ENCODE peak calls at places on chromosomes 12 and 14, in four cellular contexts. Q is stomach; L is SJSA1; N is CD8-positive, alpha-beta T cell. H is an unnamed sample. For H3K9me3 and H3K27me3, the result is how much of the 10 kb centered on the place peaks cover.

GRCh38 chr14:69711471-69712216 is 55.3 kb upstream of the SRSF5 start:
- DNase-seq in Q (no peak), N (no peak), L (no peak), H (no peak)

GRCh38 chr14:68937790-68938514 is 41.1 kb downstream of the ACTN1 start:
- DNase-seq in Q (peak), N (no peak), L (no peak), H (peak)

GRCh38 chr12:19850341-19851065 is 411.2 kb downstream of the AEBP2 start:
- DNase-seq in N (no peak), Q (no peak), L (no peak), H (no peak)

GRCh38 chr14:82855912-82856381 is 1322.3 kb upstream of the SEL1L start:
- DNase-seq in N (no peak), L (no peak), Q (no peak), H (no peak)

GRCh38 chr12:124077730-124078129 is 104.7 kb downstream of the ZNF664 start:
- DNase-seq in L (no peak), Q (no peak), N (no peak), H (no peak)

GRCh38 chr12:100229036-100229635 is 28.5 kb downstream of the ACTR6 start:
- DNase-seq in N (no peak), Q (no peak), L (no peak), H (no peak)

GRCh38 chr12:72570601-72571000 is 298.4 kb downstream of the TRHDE start:
- DNase-seq in Q (no peak), N (no peak), L (no peak), H (no peak)

GRCh38 chr12:22656376-22656775 is 31.4 kb downstream of the ETNK1 start:
- DNase-seq in Q (no peak), L (no peak), N (no peak), H (no peak)

GRCh38 chr12:613996-614726 is 49.1 kb downstream of the NINJ2 start:
- DNase-seq in Q (peak), N (peak), L (no peak), H (no peak)

GRCh38 chr14:80536456-80536855 is 325.2 kb upstream of the DIO2 start:
- DNase-seq in N (no peak), L (no peak), Q (no peak), H (no peak)

GRCh38 chr12:132147423-132148367 is 3.4 kb downstream of the NOC4L start:
- DNase-seq in N (no peak), Q (no peak), L (no peak), H (no peak)

GRCh38 chr12:131511391-131511802 is 199.5 kb upstream of the SFSWAP start:
- DNase-seq in N (peak), L (no peak), Q (no peak), H (no peak)

GRCh38 chr14:103128631-103129300 is 5.5 kb downstream of the TNFAIP2 start:
- DNase-seq in Q (peak), N (no peak), L (no peak), H (no peak)

GRCh38 chr12:92362785-92363184 is 217.1 kb upstream of the BTG1 start:
- DNase-seq in L (no peak), Q (no peak), N (no peak), H (no peak)

GRCh38 chr12:112741106-112741505 is 50.4 kb upstream of the RPH3A start:
- DNase-seq in L (no peak), N (no peak), Q (no peak), H (no peak)

GRCh38 chr14:99391671-99392070 is 89.0 kb downstream of the SETD3 start:
- DNase-seq in N (no peak), L (no peak), Q (no peak), H (no peak)

GRCh38 chr12:116813271-116814041 is 67.8 kb downstream of the HRK start:
- DNase-seq in Q (no peak), N (no peak), L (no peak), H (no peak)

GRCh38 chr12:51845451-51845850 is 3.1 kb downstream of the FIGNL2 start:
- DNase-seq in Q (no peak), L (no peak), N (no peak), H (no peak)

GRCh38 chr12:82216475-82216874 is 141.7 kb downstream of the CCDC59 start:
- DNase-seq in L (no peak), N (no peak), Q (no peak), H (no peak)

GRCh38 chr12:4118017-4118510 is 155.5 kb upstream of the CCND2 start:
- DNase-seq in Q (no peak), L (peak), N (no peak), H (peak)

GRCh38 chr14:68392393-68393085 is 400.3 kb downstream of the ZFP36L1 start:
- DNase-seq in N (no peak), L (no peak), Q (peak), H (peak)

GRCh38 chr14:90695997-90696681 is 120.1 kb downstream of the TTC7B start:
- DNase-seq in L (no peak), N (no peak), Q (no peak), H (no peak)

GRCh38 chr12:42145552-42146215 is 1.0 kb upstream of the GXYLT1 start:
- DNase-seq in Q (no peak), N (no peak), L (no peak), H (peak)

GRCh38 chr12:131097247-131098177 is 143.8 kb downstream of the ADGRD1 start:
- DNase-seq in Q (no peak), N (no peak), L (no peak), H (no peak)

GRCh38 chr12:89709994-89710872 is 1.6 kb upstream of the ATP2B1 start:
- DNase-seq in L (no peak), N (no peak), Q (peak), H (peak)

GRCh38 chr12:26798013-26798412 is 35.0 kb downstream of the ITPR2 start:
- DNase-seq in L (no peak), Q (no peak), N (no peak), H (no peak)

GRCh38 chr12:46553266-46553665 is 180.7 kb upstream of the SLC38A2 start:
- DNase-seq in Q (no peak), L (peak), N (no peak), H (no peak)
- H3K27ac ChIP-seq in Q (no peak), L (peak), N (no peak), H (no peak)

DNA sequence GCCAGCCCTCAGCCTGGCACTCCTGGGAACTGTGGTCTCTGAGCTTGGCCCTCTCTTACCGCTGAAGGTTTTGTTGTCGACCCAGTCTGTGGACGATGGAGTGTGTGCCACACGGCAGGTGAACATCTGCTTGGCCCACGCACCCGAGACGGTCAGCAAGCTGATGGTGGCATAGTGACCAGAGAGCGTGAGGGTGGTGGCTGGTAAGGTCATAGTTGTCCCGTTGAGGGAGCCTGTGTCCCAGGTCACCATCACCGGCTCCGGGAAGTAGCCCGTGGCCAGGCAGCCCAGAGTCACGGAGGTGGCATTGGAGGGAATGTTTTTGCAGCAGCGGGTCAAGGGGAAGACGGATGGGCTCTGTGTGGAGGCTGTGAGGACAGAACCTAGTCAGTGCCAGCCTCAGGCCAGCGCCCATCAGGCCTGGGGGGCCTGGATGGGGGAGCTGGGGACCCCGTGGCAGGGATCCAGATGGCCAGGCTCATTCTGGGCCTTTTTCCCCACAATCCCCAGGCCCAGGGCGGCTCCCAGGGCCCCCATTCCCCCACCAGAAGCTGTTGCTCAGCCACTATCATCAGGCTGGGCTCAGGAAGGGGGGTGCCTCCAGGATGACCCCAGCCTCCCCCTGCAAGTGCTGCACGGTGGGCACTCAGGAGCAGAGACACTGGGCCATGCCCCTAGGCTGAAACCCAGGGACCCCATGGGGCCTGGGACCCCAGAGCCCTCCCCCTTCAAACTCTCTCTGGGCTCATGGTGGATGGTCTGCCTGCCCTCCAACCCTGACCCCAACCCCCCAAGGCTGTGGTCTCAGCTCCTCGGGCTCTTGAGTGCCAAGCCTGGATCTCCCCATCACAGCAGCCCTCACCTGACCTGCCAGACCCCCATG is 75.2 kb downstream of the TMEM121 start:
- DNase-seq in N (no peak), L (no peak), Q (no peak), H (no peak)
- H3K9me3 ChIP-seq in N (under half), L (under half), Q (under half), H (under half)

DNA sequence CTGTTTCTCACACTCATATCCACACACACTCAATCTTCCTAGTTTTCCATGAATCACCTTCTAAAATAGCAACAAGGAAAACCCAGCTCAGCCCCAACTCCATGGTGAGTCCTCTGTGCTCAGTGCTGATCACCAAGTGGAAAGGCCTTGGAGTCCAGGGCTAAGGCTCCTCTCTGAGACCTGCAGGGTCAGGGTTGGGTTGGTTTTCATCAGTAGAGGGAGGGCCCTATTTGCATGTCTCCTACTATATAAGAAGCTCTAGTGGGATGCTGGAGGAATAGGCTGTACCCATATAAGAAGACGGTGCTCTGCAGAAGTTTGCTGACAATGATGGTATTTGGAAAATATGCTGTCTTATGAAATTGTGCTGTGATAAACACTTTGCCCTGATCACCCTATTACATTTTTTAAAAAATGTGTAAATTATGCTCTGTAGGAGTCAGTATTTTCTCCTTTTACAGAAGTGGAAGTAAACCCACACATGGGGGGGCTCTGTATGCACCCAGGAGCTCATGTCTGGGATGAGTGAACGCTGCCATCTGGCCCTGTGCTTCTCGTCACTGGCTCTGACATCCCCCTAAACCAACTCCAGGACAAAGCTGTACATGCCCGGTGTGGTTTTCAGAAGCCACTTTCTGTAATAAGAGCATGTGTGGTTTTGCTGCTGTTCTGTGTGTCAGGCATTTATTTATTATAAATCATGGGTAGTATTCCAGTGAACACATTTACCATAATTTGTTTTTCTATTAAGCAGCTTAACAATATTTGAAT is 536.3 kb downstream of the TMEM121 start:
- DNase-seq in L (no peak), Q (no peak), N (no peak), H (no peak)
- H3K27me3 ChIP-seq in L (under half), Q (under half), N (under half), H (under half)

DNA sequence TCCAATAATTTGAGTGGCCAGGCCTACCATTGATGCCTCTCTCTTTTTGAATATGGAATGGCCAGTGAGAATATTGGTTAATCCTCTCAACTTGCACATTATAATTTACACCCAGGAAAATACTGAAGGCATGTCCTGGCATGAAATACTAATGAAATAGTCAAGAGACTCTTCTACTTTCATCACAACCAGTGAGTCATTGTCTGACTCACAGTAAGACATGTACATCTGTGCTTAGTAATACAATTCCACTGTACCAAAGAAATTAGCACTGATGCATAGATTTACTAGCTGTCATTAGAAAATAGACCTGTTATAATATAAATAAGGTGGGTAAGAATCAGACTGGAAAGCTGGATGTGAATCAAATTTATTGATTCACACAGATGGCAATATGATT is 31.6 kb downstream of the KCNC2 start:
- DNase-seq in L (peak), Q (no peak), N (no peak), H (no peak)
- H3K27ac ChIP-seq in L (no peak), Q (no peak), N (no peak), H (no peak)

DNA sequence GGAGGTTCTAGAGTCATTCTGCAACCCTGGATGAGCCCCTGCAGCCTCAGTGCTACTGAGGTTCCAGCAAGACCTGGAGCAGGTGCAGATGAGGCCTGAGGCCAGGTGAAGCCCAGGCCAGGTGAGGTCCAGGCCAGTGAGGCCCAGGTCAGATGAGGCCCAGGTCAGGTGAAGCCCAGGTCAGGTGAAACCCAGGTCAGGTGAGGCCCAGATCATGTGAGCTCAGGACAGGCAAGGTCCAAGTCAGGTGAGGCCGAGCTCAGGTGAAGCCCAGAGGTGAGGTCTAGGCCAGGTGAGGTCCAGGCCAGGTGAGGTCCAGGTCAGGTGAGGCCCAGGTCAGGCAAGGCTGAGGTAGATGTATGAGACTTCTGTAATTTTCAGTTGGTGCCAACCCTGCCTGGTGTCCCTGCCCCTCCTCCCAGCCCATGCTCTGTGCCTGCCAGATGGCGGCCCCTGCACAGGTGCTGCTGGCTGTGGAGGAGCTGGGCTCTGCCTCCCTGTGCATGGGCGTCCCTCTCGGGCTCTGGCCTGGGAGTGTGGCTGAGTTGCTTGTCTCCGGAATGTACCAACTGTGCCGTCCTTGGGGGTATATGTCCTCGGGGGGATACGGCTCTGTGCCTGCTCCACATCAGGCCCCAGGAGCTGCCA is 388.5 kb downstream of the TMEM121 start:
- DNase-seq in L (no peak), Q (no peak), N (no peak), H (no peak)
- H3K9me3 ChIP-seq in L (under half), Q (under half), N (under half), H (under half)

GRCh38 chr12:57579011-57579410 is 12.0 kb upstream of the PIP4K2C start:
- DNase-seq in N (no peak), L (peak), Q (no peak), H (no peak)
- H3K27me3 ChIP-seq in N (under half), L (under half), Q (under half), H (under half)

GRCh38 chr14:52060080-52060479 is 8.8 kb downstream of the NID2 start:
- DNase-seq in N (no peak), Q (no peak), L (no peak), H (no peak)

GRCh38 chr14:52061380-52061779 is 7.5 kb downstream of the NID2 start:
- DNase-seq in Q (no peak), L (no peak), N (no peak), H (no peak)

GRCh38 chr14:52061890-52062289 is 7.0 kb downstream of the NID2 start:
- DNase-seq in L (no peak), Q (no peak), N (no peak), H (no peak)

GRCh38 chr14:52058346-52058745 is 10.5 kb downstream of the NID2 start:
- DNase-seq in L (no peak), N (no peak), Q (no peak), H (no peak)

GRCh38 chr14:52059614-52060013 is 9.2 kb downstream of the NID2 start:
- DNase-seq in N (no peak), Q (no peak), L (no peak), H (no peak)
- H3K27ac ChIP-seq in N (no peak), Q (peak), L (no peak), H (no peak)

DNA sequence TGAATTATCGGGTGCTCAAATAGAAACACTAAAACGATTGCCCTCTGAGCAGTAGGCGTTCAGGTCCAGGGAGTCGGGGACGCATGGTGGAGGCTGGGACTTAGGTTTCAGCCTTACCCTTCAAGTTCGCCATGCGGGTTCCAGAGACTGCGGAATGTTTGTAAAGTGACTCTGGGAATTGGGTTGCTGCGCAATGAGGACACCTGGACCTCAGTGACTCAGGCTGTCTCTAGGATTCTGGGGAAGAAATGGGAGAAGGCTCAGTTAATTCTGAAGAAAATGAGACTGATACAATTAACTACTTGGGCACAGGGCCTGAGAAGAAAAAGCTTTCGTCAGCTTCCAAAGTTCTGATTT is 1.1 kb downstream of the LGALS3 start:
- DNase-seq in L (peak), Q (peak), N (no peak), H (no peak)
- H3K9me3 ChIP-seq in L (under half), Q (under half), N (under half), H (under half)

GRCh38 chr14:74394549-74394948 is 31.5 kb downstream of the SYNDIG1L start:
- DNase-seq in N (no peak), Q (no peak), L (no peak), H (no peak)
- H3K27me3 ChIP-seq in N (under half), Q (under half), L (under half), H (under half)